ENCODE peak calls at places on chromosomes 16 and 17, in four cellular contexts. J, R, V and G are unnamed samples.

GRCh38 chr16:55663225-55663624 is 7.4 kb downstream of the SLC6A2 start:
- DNase-seq in V (no peak), J (no peak), R (no peak), G (no peak)

GRCh38 chr16:71404364-71404763 is 37.5 kb downstream of the TLE7 start:
- DNase-seq in V (no peak), R (no peak), J (no peak), G (no peak)

GRCh38 chr16:15493416-15494181 is 59.2 kb downstream of the BMERB1 start:
- DNase-seq in J (no peak), R (no peak), V (no peak), G (no peak)

GRCh38 chr16:27511657-27512056 is 38.1 kb downstream of the GTF3C1 start:
- DNase-seq in J (no peak), R (no peak), V (no peak), G (peak; percentile 46)

GRCh38 chr16:66474750-66475199 is 47.7 kb downstream of the BEAN1 start:
- DNase-seq in R (peak; percentile 65), J (no peak), V (no peak), G (no peak)

GRCh38 chr16:51540259-51540658 is 389.2 kb upstream of the SALL1 start:
- DNase-seq in R (no peak), V (no peak), J (no peak), G (no peak)

GRCh38 chr17:82831818-82832200 is 8.0 kb downstream of the ZNF750 start:
- DNase-seq in J (no peak), R (no peak), V (no peak), G (no peak)

GRCh38 chr17:42467889-42468288 is 9.2 kb downstream of the ATP6V0A1 start:
- DNase-seq in J (no peak), R (no peak), V (no peak), G (no peak)

GRCh38 chr16:15502041-15502725 is 67.8 kb downstream of the BMERB1 start:
- DNase-seq in J (no peak), V (peak; percentile 8), R (no peak), G (no peak)

GRCh38 chr16:7408700-7409340 is 76.2 kb downstream of the RBFOX1 start:
- DNase-seq in R (no peak), V (no peak), J (no peak), G (no peak)

GRCh38 chr16:21989141-21989540 is 11.8 kb downstream of the PDZD9 start:
- DNase-seq in J (no peak), V (no peak), R (no peak), G (no peak)

GRCh38 chr16:9578459-9578858 is 487.0 kb downstream of the HAPSTR1 start:
- DNase-seq in R (no peak), J (no peak), V (no peak), G (no peak)

GRCh38 chr17:44198721-44199552 is 747 bp downstream of the ATXN7L3 start:
- DNase-seq in J (peak; percentile 49), R (peak; percentile 49), V (peak; percentile 45), G (peak; percentile 38)

GRCh38 chr16:68374251-68374805 is 63.5 kb downstream of the PRMT7 start:
- DNase-seq in V (peak; percentile 54), J (no peak), R (no peak), G (no peak)

GRCh38 chr16:50025544-50025931 is 513 bp downstream of the CNEP1R1 start:
- DNase-seq in R (peak; percentile 15), J (no peak), V (no peak), G (no peak)

GRCh38 chr16:19963306-19963705 is 78.7 kb upstream of the GPRC5B start:
- DNase-seq in V (peak; percentile 0), R (no peak), J (peak; percentile 78), G (no peak)

GRCh38 chr16:23016372-23016771 is 132.9 kb downstream of the USP31 start:
- DNase-seq in V (no peak), R (no peak), J (no peak), G (no peak)

GRCh38 chr17:74466111-74466784 is at the start of gene CD300A:
- DNase-seq in J (no peak), R (no peak), V (peak; percentile 17), G (no peak)

GRCh38 chr16:80968386-80969113 is 38.1 kb downstream of the CMC2 start:
- DNase-seq in J (no peak), R (no peak), V (no peak), G (no peak)

GRCh38 chr17:76426853-76427252 is 26.1 kb downstream of the UBE2O start:
- DNase-seq in J (no peak), V (no peak), R (no peak), G (no peak)

GRCh38 chr16:8814095-8814806 is 16.6 kb downstream of the PMM2 start:
- DNase-seq in R (no peak), V (no peak), J (no peak), G (no peak)

GRCh38 chr17:57020208-57020607 is 42.3 kb downstream of the SCPEP1 start:
- DNase-seq in J (no peak), V (no peak), R (no peak), G (no peak)

GRCh38 chr16:54933281-54934150 is 2.9 kb downstream of the IRX5 start:
- DNase-seq in J (no peak), V (no peak), R (no peak), G (no peak)

GRCh38 chr17:74964988-74965622 is 7.5 kb downstream of the HID1 start:
- DNase-seq in J (no peak), R (no peak), V (no peak), G (no peak)

GRCh38 chr16:30715777-30716445 is 16.9 kb downstream of the SRCAP start:
- DNase-seq in V (no peak), R (peak; percentile 42), J (no peak), G (no peak)

GRCh38 chr17:12463102-12463501 is 202.6 kb upstream of the MYOCD start:
- DNase-seq in V (peak; percentile 2), J (no peak), R (no peak), G (no peak)

GRCh38 chr17:27818311-27819170 is 18.2 kb upstream of the NOS2 start:
- DNase-seq in J (no peak), V (no peak), R (no peak), G (no peak)